ENCODE peak calls at places on chromosomes 2 and 18, in six cellular contexts. Z, K, P, M, R and V are unnamed samples.

GRCh38 chr2:190469770-190470169 is 61.6 kb downstream of the MFSD6 start:
- DNase-seq in Z (no peak), K (peak), P (peak), M (no peak), R (peak), V (no peak)

GRCh38 chr2:211354481-211354880 is 798.1 kb downstream of the CPS1 start:
- DNase-seq in Z (no peak), K (no peak), P (no peak), M (no peak), R (no peak), V (no peak)

GRCh38 chr2:12651661-12652060 is 65.1 kb upstream of the TRIB2 start:
- DNase-seq in Z (no peak), K (no peak), P (no peak), M (no peak), R (no peak), V (no peak)

GRCh38 chr2:17543848-17544645 is 3.6 kb downstream of the VSNL1 start:
- DNase-seq in Z (no peak), K (no peak), P (no peak), M (no peak), R (no peak), V (no peak)

GRCh38 chr2:101256316-101256715 is 3.6 kb downstream of the CNOT11 start:
- DNase-seq in Z (no peak), K (no peak), P (no peak), M (no peak), R (no peak), V (no peak)

GRCh38 chr2:4221434-4221833 is 518.1 kb downstream of the DCDC2C start:
- DNase-seq in Z (no peak), K (no peak), P (no peak), M (no peak), R (no peak), V (no peak)

GRCh38 chr18:46632401-46633089 is 24.5 kb downstream of the LOXHD1 start:
- DNase-seq in Z (no peak), K (peak), P (no peak), M (peak), R (no peak), V (no peak)

GRCh38 chr2:1101011-1101410 is 150.4 kb downstream of the SNTG2 start:
- DNase-seq in Z (no peak), K (no peak), P (no peak), M (no peak), R (no peak), V (no peak)

GRCh38 chr2:37812941-37813730 is 112.0 kb upstream of the RMDN2 start:
- DNase-seq in Z (no peak), K (no peak), P (no peak), M (no peak), R (no peak), V (no peak)

GRCh38 chr2:64613276-64613675 is 40.4 kb downstream of the SERTAD2 start:
- DNase-seq in Z (no peak), K (no peak), P (no peak), M (peak), R (no peak), V (no peak)

GRCh38 chr18:42915240-42915791 is 200.2 kb downstream of the RIT2 start:
- DNase-seq in Z (no peak), K (no peak), P (no peak), M (no peak), R (no peak), V (no peak)

GRCh38 chr18:1026930-1027329 is 122.3 kb downstream of the ADCYAP1 start:
- DNase-seq in Z (no peak), K (no peak), P (no peak), M (no peak), R (no peak), V (no peak)

GRCh38 chr2:67234443-67234842 is 162.7 kb upstream of the ETAA1 start:
- DNase-seq in Z (no peak), K (no peak), P (no peak), M (no peak), R (no peak), V (no peak)

GRCh38 chr2:196435189-196435588 is 204.3 kb upstream of the CCDC150 start:
- DNase-seq in Z (no peak), K (no peak), P (no peak), M (no peak), R (no peak), V (no peak)

GRCh38 chr2:111919362-111919761 is 21.0 kb downstream of the MERTK start:
- DNase-seq in Z (no peak), K (no peak), P (no peak), M (no peak), R (no peak), V (no peak)
- TF ChIP-seq CTCF in Z (no peak), K (peak), P (no peak), M (no peak), R (no peak), V (no peak)

DNA sequence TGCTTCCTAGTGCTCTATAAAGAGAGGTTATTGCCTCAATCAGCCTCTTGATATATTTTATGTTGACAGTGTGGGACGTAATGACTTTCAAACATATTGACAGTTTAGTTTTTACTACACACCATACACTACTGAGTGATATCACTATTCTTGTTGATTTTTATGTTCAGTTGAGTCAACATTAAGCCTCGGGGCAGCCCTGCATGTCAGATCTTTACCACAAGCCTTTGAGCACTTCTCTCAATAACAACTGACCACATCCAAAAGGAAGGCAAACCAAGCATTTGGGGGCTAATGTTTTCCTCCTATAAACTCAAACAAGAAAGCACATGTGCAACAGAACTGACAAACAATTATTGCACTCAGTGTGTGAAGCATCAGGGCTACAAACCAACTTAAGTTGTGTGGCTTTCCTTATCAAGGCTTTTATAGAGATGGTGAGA is 448.1 kb upstream of the SLC14A2 start:
- DNase-seq in Z (no peak), K (no peak), P (peak), M (no peak), R (no peak), V (no peak)
- TF ChIP-seq CTCF in Z (no peak), K (no peak), P (no peak), M (no peak), R (no peak), V (no peak)

GRCh38 chr2:233307565-233307964 is at the start of gene SAG:
- DNase-seq in Z (no peak), K (no peak), P (no peak), M (no peak), R (no peak), V (no peak)
- TF ChIP-seq CTCF in Z (no peak), K (no peak), P (no peak), M (no peak), R (no peak), V (no peak)

DNA sequence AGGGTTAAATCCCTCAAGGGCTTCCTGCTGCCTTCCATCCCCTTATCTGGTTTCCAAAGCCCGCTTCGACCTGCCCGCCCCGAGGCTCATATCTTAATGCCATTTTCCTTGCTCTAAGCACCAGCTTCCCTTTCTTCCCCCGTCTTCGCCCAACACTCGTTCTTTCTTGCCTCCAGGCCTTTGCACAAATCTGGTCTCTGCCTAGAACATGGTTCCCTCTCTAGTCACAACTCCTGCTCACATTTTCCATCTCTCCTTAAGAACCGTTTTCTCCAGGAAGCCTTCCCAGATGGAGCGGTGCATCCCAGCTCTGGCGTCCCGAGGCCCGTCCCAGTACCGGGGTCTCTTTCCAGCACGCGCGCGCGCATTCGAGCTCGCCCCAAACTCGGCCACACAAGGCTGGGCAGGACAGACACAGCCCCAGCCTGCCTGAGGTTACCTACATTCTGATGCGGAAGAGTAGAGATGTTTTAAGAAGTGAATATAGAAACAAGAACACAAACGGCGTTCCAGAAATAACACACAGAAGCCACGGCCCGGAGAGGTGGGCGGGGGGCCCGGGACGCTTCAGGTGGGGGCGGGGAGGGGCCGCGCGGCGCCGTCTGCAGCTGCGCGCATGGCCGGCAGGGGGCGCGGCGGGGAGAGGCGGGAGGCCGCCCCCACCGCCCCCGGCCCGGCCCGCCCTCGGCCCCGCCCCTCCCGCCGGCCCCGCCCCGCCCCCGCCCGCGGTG is at the start of gene DGKD:
- DNase-seq in Z (peak), K (no peak), P (peak), M (peak), R (peak), V (no peak)
- TF ChIP-seq CTCF in Z (peak), K (peak), P (peak), M (no peak), R (no peak), V (no peak)

DNA sequence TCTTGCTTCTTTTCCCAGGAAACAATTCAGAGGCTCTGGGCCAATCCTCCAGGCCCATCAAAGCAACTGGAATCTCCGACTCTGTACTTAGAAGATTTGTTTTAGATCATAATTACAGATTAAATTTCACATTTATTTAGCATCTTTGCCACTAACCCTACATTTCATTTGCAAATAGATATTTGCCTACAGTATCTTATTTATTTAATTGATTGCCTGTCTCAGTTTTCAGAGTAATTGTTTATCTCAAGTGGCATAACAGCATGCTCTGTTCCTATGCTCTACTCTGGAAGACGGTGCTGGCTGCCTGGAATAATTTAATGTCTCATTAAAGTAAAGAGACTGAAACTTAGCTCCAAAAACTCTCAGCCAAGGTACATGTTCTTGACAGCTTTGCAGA is 213.4 kb downstream of the HNMT start:
- DNase-seq in Z (no peak), K (no peak), P (no peak), M (no peak), R (no peak), V (no peak)
- TF ChIP-seq CTCF in Z (no peak), K (no peak), P (no peak), M (no peak), R (no peak), V (no peak)

GRCh38 chr18:31557446-31557845 is 34.2 kb upstream of the TTR start:
- DNase-seq in Z (no peak), K (no peak), P (no peak), M (no peak), R (no peak), V (no peak)
- TF ChIP-seq CTCF in Z (no peak), K (no peak), P (no peak), M (no peak), R (no peak), V (no peak)